ENCODE peak calls at places on chromosome 18, in ten cellular contexts. U is spleen; D is CD8-positive, alpha-beta T cell; Q is endothelial cell; N is A549; V is mammary epithelial cell; R is OCI-LY7; C is AG09309; Z is sigmoid colon; X is colonic mucosa. I is an unnamed sample.

GRCh38 chr18:7070466-7070865 is 47.1 kb downstream of the LAMA1 start:
- DNase-seq in U (no peak), D (no peak), Q (no peak), N (no peak), V (no peak), R (no peak), C (no peak), Z (no peak), X (no peak), I (no peak)

GRCh38 chr18:35936951-35937350 is 35.5 kb upstream of the RMP24 start:
- DNase-seq in U (no peak), D (no peak), Q (no peak), N (no peak), V (no peak), R (no peak), C (no peak), Z (no peak), X (no peak), I (no peak)

GRCh38 chr18:25074925-25075693 is 276.9 kb downstream of the ZNF521 start:
- DNase-seq in U (no peak), D (no peak), Q (no peak), N (no peak), V (no peak), R (no peak), C (no peak), Z (no peak), X (no peak), I (no peak)

GRCh38 chr18:28087173-28087563 is 89.8 kb downstream of the CDH2 start:
- DNase-seq in U (no peak), D (no peak), Q (no peak), N (no peak), V (no peak), R (no peak), C (no peak), Z (no peak), X (no peak), I (no peak)

GRCh38 chr18:59996370-59996966 is 96.7 kb downstream of the PMAIP1 start:
- DNase-seq in U (no peak), D (no peak), Q (peak), N (peak), V (peak), R (peak), C (peak), Z (no peak), X (peak), I (peak)

GRCh38 chr18:12021596-12021995 is 40.3 kb downstream of the IMPA2 start:
- DNase-seq in U (peak), D (no peak), Q (no peak), N (no peak), V (no peak), R (no peak), C (no peak), Z (peak), X (no peak), I (no peak)

GRCh38 chr18:46152436-46152807 is 48.2 kb downstream of the HAUS1 start:
- DNase-seq in U (no peak), D (no peak), Q (no peak), N (no peak), V (peak), R (no peak), C (peak), Z (no peak), X (no peak), I (peak)

GRCh38 chr18:68555935-68556334 is 159.0 kb downstream of the TMX3 start:
- DNase-seq in U (no peak), D (no peak), Q (no peak), N (no peak), V (peak), R (no peak), C (no peak), Z (no peak), X (no peak), I (no peak)

GRCh38 chr18:51350081-51350480 is 152.6 kb upstream of the MEX3C start:
- DNase-seq in U (no peak), D (no peak), Q (no peak), N (no peak), V (no peak), R (no peak), C (no peak), Z (no peak), X (no peak), I (no peak)

GRCh38 chr18:9918016-9918680 is 4.3 kb downstream of the VAPA start:
- DNase-seq in U (no peak), D (no peak), Q (no peak), N (peak), V (peak), R (no peak), C (no peak), Z (no peak), X (no peak), I (no peak)

GRCh38 chr18:902179-902718 is 2.4 kb upstream of the ADCYAP1 start:
- DNase-seq in U (no peak), D (no peak), Q (no peak), N (no peak), V (no peak), R (no peak), C (no peak), Z (no peak), X (no peak), I (no peak)

GRCh38 chr18:36942264-36942663 is 113.3 kb downstream of the KIAA1328 start:
- DNase-seq in U (no peak), D (no peak), Q (peak), N (peak), V (peak), R (peak), C (no peak), Z (no peak), X (no peak), I (peak)

GRCh38 chr18:9454061-9454703 is 21.1 kb upstream of the RALBP1 start:
- DNase-seq in U (no peak), D (no peak), Q (no peak), N (no peak), V (peak), R (no peak), C (no peak), Z (no peak), X (no peak), I (no peak)

GRCh38 chr18:51185075-51185474 is 12.4 kb downstream of the MEX3C start:
- DNase-seq in U (no peak), D (no peak), Q (no peak), N (no peak), V (no peak), R (no peak), C (no peak), Z (no peak), X (no peak), I (no peak)

GRCh38 chr18:61554117-61554776 is 221.0 kb downstream of the CDH20 start:
- DNase-seq in U (peak), D (peak), Q (no peak), N (no peak), V (no peak), R (no peak), C (no peak), Z (no peak), X (no peak), I (no peak)

GRCh38 chr18:10526211-10526949 is 553 bp downstream of the NAPG start:
- DNase-seq in U (peak), D (peak), Q (peak), N (peak), V (peak), R (peak), C (no peak), Z (peak), X (peak), I (peak)

GRCh38 chr18:59690216-59691045 is 6.8 kb downstream of the CCBE1 start:
- DNase-seq in U (no peak), D (no peak), Q (no peak), N (no peak), V (no peak), R (no peak), C (no peak), Z (no peak), X (no peak), I (no peak)

GRCh38 chr18:23842305-23842704 is 153.1 kb downstream of the LAMA3 start:
- DNase-seq in U (no peak), D (no peak), Q (no peak), N (no peak), V (no peak), R (no peak), C (no peak), Z (no peak), X (no peak), I (no peak)

GRCh38 chr18:57859314-57859713 is 56.2 kb upstream of the ATP8B1 start:
- DNase-seq in U (no peak), D (no peak), Q (no peak), N (peak), V (peak), R (peak), C (no peak), Z (no peak), X (peak), I (no peak)

GRCh38 chr18:8982416-8983183 is 119.9 kb upstream of the NDUFV2 start:
- DNase-seq in U (no peak), D (no peak), Q (peak), N (peak), V (peak), R (peak), C (peak), Z (no peak), X (peak), I (no peak)

GRCh38 chr18:12014091-12014490 is 32.8 kb downstream of the IMPA2 start:
- DNase-seq in U (peak), D (no peak), Q (no peak), N (no peak), V (no peak), R (no peak), C (no peak), Z (no peak), X (no peak), I (peak)

GRCh38 chr18:44819944-44820510 is 139.3 kb downstream of the SETBP1 start:
- DNase-seq in U (no peak), D (no peak), Q (no peak), N (no peak), V (no peak), R (no peak), C (no peak), Z (peak), X (no peak), I (no peak)

GRCh38 chr18:8776013-8776515 is 70.7 kb downstream of the MTCL1 start:
- DNase-seq in U (no peak), D (no peak), Q (no peak), N (no peak), V (no peak), R (no peak), C (no peak), Z (no peak), X (no peak), I (no peak)

GRCh38 chr18:23331091-23331920 is 121.8 kb upstream of the RIOK3 start:
- DNase-seq in U (no peak), D (no peak), Q (no peak), N (no peak), V (peak), R (no peak), C (no peak), Z (no peak), X (no peak), I (no peak)

GRCh38 chr18:3455090-3455640 is 5.2 kb downstream of the TGIF1 start:
- DNase-seq in U (no peak), D (no peak), Q (no peak), N (no peak), V (no peak), R (no peak), C (no peak), Z (no peak), X (no peak), I (no peak)
- TF ChIP-seq CTCF in U (no peak), D (peak), Q (no peak), N (no peak), V (no peak), R (peak), C (no peak), Z (no peak), X (no peak), I (no peak)

DNA sequence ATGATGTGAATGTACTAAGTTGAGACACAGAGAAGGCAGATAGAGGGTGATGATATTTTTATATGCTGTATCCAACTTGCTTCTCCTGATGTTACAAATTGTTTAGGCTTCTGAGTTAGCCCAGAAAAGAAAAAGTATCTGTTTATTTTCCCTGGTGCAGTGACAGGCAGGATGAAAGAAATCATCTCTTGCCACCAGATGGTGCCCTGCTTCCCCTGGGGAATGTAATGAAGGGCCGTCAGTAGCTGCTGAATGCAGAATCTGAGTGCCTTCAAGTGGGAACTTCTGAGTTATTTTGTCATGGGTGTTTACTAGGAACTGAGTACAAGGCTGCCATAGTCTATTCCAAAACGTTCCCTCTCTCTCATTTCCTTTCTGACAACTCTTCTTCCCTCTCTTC is 525.6 kb downstream of the MBD2 start:
- DNase-seq in U (no peak), D (no peak), Q (peak), N (peak), V (peak), R (peak), C (no peak), Z (no peak), X (peak), I (peak)
- TF ChIP-seq CTCF in U (no peak), D (no peak), Q (no peak), N (peak), V (peak), R (peak), C (peak), Z (no peak), X (peak), I (peak)

GRCh38 chr18:4762399-4762798 is 307.3 kb upstream of the DLGAP1 start:
- DNase-seq in U (no peak), D (no peak), Q (no peak), N (no peak), V (no peak), R (no peak), C (no peak), Z (no peak), X (no peak), I (no peak)

DNA sequence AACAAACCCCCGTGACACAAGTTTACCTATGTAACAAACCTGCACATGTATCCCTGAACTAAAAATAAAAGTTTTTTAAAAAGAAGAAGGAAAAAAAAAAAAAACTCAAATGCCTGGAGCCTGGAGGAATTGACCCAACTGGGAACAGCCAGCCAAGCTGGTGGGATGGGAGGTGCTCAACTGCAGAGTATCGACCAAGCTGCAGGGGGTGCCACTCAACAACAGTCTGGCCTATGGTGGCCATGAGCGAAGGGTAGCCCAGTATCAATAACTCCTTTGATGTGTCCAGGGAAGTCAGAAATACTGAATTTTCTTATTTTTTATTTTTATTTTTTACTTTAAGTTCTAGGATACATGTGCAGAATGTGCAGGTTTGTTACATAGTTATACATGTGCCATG is 310.3 kb upstream of the DLGAP1 start:
- DNase-seq in U (no peak), D (no peak), Q (no peak), N (no peak), V (no peak), R (no peak), C (no peak), Z (no peak), X (no peak), I (no peak)
- TF ChIP-seq CTCF in U (no peak), D (no peak), Q (no peak), N (no peak), V (no peak), R (peak), C (no peak), Z (no peak), X (no peak), I (no peak)

DNA sequence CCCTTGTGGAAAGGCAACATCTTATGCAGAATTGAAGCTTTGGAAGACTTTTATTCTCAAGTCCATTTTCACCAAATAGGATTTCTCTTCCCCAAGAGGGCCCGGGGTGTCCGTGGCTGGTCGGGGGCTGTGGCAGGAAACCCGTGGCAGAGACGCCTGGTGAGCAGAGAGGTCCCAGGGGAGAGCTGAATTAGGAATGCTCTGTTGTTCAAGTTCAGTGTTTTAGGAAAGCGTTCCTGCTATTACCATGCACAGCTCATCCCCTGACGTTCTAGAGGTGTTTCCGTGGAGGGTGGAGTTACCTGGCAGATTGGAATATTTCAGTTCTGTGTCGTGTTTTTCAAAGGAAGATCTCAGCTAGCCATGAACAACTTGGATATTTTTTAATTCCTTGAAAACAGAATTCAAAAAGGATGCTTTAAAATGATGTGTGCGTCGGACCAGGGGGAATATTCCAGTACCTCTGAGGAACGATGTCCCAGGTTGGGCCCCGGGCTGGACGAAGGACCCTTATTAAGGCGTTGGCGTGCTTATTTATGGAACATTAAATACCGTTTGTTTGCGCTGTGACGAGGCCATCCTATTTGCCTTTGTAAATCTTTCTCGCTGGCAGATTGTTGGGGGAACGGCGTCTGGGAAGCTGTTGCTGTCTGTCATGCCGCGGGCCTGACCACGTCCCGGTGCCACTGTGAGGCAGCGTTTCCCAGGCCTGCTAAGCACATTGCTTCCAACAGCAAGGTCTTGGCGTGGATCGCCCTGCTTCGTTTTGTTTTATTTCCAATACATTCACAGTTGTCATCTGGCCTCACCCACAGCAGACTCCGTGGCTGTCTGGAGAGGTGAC is 8.2 kb downstream of the NFATC1 start:
- DNase-seq in U (peak), D (no peak), Q (no peak), N (no peak), V (peak), R (no peak), C (no peak), Z (no peak), X (no peak), I (peak)
- TF ChIP-seq CTCF in U (no peak), D (no peak), Q (no peak), N (no peak), V (no peak), R (no peak), C (no peak), Z (no peak), X (no peak), I (no peak)

GRCh38 chr18:62877448-62878221 is 162.3 kb downstream of the PHLPP1 start:
- DNase-seq in U (no peak), D (no peak), Q (no peak), N (no peak), V (no peak), R (no peak), C (peak), Z (no peak), X (no peak), I (no peak)
- TF ChIP-seq CTCF in U (no peak), D (no peak), Q (no peak), N (no peak), V (no peak), R (no peak), C (no peak), Z (no peak), X (no peak), I (no peak)

GRCh38 chr18:63860536-63860930 is 27.0 kb upstream of the SERPINB2 start:
- DNase-seq in U (no peak), D (no peak), Q (no peak), N (no peak), V (no peak), R (no peak), C (no peak), Z (no peak), X (no peak), I (no peak)

GRCh38 chr18:63859781-63860535 is 27.5 kb upstream of the SERPINB2 start:
- DNase-seq in U (no peak), D (no peak), Q (no peak), N (no peak), V (no peak), R (no peak), C (no peak), Z (no peak), X (no peak), I (no peak)
- TF ChIP-seq CTCF in U (no peak), D (no peak), Q (no peak), N (no peak), V (no peak), R (no peak), C (no peak), Z (no peak), X (no peak), I (no peak)

DNA sequence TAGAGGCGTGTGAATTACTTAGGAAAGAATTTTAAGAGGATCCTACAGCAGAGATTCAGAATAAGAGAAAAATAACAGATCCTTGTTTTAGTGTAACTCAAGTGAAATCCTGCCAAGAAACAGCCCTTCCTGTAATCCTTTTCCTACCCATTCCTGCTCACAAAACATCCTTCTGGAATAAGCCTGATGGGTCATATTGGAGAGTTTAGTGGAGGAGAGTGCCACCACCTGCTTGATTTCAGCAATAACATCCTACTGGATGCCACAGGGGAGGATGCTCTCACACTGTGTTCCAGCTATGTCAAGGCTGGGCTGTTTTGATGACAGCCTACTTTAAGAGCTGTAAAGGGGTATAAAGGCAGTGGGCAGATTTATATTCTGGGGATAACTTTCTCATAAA is 54.8 kb upstream of the CCDC178 start:
- DNase-seq in U (no peak), D (no peak), Q (peak), N (no peak), V (peak), R (peak), C (no peak), Z (no peak), X (no peak), I (peak)
- TF ChIP-seq CTCF in U (peak), D (no peak), Q (peak), N (no peak), V (peak), R (peak), C (no peak), Z (no peak), X (peak), I (peak)

GRCh38 chr18:21958707-21959457 is 210.5 kb upstream of the GATA6 start:
- DNase-seq in U (no peak), D (no peak), Q (no peak), N (no peak), V (no peak), R (no peak), C (no peak), Z (no peak), X (no peak), I (no peak)

GRCh38 chr18:21960189-21960588 is 209.2 kb upstream of the GATA6 start:
- DNase-seq in U (no peak), D (no peak), Q (no peak), N (no peak), V (no peak), R (no peak), C (no peak), Z (no peak), X (no peak), I (no peak)

GRCh38 chr18:21958256-21958655 is 211.1 kb upstream of the GATA6 start:
- DNase-seq in U (no peak), D (no peak), Q (no peak), N (no peak), V (no peak), R (no peak), C (no peak), Z (no peak), X (no peak), I (no peak)

DNA sequence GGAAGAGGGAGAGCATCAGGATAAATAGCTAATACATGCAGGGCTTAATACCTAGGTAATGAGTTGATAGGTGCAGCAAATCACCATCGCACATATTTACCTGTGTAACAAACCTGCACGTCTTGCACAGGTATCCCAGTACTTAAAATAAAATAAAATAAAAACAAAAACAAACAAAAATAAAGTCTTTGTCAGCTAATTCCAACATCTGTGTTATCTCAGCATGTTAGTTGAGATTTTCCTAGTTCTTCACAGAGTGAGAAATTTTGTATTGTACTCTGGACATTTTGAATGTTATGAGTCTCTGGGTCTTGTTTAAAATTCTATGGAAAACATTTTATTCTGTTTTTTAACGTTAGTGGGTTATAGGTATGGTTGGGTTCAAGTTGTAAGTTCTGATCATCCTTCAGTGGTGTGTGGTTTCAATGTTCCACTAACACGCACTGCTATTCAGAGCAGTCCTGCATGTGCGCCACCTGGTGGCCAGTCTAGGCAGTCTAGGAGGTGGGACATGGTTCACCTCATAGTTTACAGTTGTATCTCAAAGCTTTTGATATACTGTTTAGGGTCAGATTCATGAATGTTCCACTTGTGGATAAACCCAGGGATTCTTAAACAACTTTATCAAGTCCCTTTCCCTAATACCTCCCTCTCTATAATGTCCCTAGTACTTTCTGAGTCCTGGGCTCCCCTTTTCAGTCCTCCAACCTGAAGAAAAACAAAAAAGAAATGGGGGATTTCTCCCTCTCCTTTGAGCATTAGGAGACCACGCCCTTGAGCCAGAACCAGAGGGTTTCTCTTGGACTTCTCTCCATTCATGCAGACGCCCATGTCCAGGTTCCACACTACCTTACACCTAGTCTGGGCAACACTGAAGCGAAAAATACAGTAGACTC is 213.4 kb upstream of the GATA6 start:
- DNase-seq in U (peak), D (peak), Q (peak), N (peak), V (peak), R (peak), C (peak), Z (peak), X (peak), I (peak)
- TF ChIP-seq CTCF in U (peak), D (peak), Q (peak), N (peak), V (peak), R (peak), C (peak), Z (peak), X (peak), I (peak)

I was measured in nephron progenitor cell.